ENCODE peak calls at places on chromosome X, in five cellular contexts. P is NCI-H2171 treated with DMSO at 0.1 percent for 48 hours, F is SW 1271, G is Daoy, W is HT1080. M is an unnamed sample.

GRCh38 chrX:111352424-111352823 is 59.6 kb downstream of the DCX start:
- DNase-seq in G (peak; percentile 0), W (peak; percentile 57), F (no peak), P (peak; percentile 73), M (peak; percentile 83)

GRCh38 chrX:40006025-40007017 is 91.4 kb downstream of the BCOR start:
- DNase-seq in W (no peak), G (peak; percentile 9), F (no peak), P (no peak), M (peak; percentile 19)

GRCh38 chrX:69109706-69110635 is 55.3 kb downstream of the PJA1 start:
- DNase-seq in F (no peak), G (peak; percentile 52), P (no peak), W (peak; percentile 42), M (peak; percentile 53)

GRCh38 chrX:103536732-103537131 is 17.4 kb upstream of the RAB40A start:
- DNase-seq in G (no peak), F (no peak), P (no peak), W (no peak), M (no peak)

GRCh38 chrX:153321381-153322105 is at the start of gene PNMA6F:
- DNase-seq in W (no peak), G (no peak), F (no peak), P (no peak), M (no peak)

GRCh38 chrX:140206657-140207056 is 241.3 kb upstream of the CXorf66 start:
- DNase-seq in F (no peak), W (no peak), G (no peak), P (no peak), M (no peak)

GRCh38 chrX:97397371-97397770 is 513.7 kb downstream of the RPA4 start:
- DNase-seq in P (no peak), W (peak; percentile 31), G (peak; percentile 23), F (no peak), M (no peak)

GRCh38 chrX:1462596-1463251 is 10.0 kb upstream of the ASMTL start:
- DNase-seq in F (no peak), G (peak; percentile 51), P (no peak), W (peak; percentile 89), M (peak; percentile 33)

GRCh38 chrX:149198980-149199732 is 305.9 kb downstream of the IDS start:
- DNase-seq in W (no peak), F (no peak), P (no peak), G (no peak), M (no peak)

GRCh38 chrX:143648705-143649104 is 12.8 kb upstream of the SLITRK4 start:
- DNase-seq in W (peak; percentile 34), P (no peak), G (no peak), F (no peak), M (peak; percentile 51)

GRCh38 chrX:135168533-135168932 is 2.7 kb downstream of the CT55 start:
- DNase-seq in P (no peak), G (no peak), W (no peak), F (no peak), M (no peak)

GRCh38 chrX:9456250-9457074 is 8.4 kb upstream of the TBL1X start:
- DNase-seq in G (no peak), F (no peak), W (no peak), P (no peak), M (no peak)

M was measured in kidney tubule cell.